ENCODE peak calls at places on chromosome 14, in eight cellular contexts. Q is heart right ventricle, K is ovary, I is cardiac muscle cell, R is endothelial cell of umbilical vein, N is omental fat pad, S is AG10803, A is GM23338. V is an unnamed sample.

GRCh38 chr14:68686212-68686478 is 106.7 kb downstream of the ZFP36L1 start:
- DNase-seq in Q (no peak), K (no peak), I (no peak), R (no peak), N (no peak), S (no peak), A (no peak), V (no peak)

GRCh38 chr14:93047661-93048060 is 68.1 kb downstream of the ITPK1 start:
- DNase-seq in Q (no peak), K (no peak), I (no peak), R (peak), N (no peak), S (peak), A (no peak), V (no peak)

GRCh38 chr14:54567224-54567633 is 301 bp downstream of the SAMD4A start:
- DNase-seq in Q (no peak), K (peak), I (peak), R (no peak), N (no peak), S (no peak), A (peak), V (no peak)

GRCh38 chr14:47549886-47550285 is 125.5 kb downstream of the MDGA2 start:
- DNase-seq in Q (no peak), K (no peak), I (peak), R (no peak), N (no peak), S (no peak), A (peak), V (no peak)

GRCh38 chr14:32307881-32308582 is 21.1 kb upstream of the AKAP6 start:
- DNase-seq in Q (no peak), K (no peak), I (no peak), R (peak), N (no peak), S (no peak), A (no peak), V (no peak)

GRCh38 chr14:26966942-26967341 is 369.1 kb upstream of the NOVA1 start:
- DNase-seq in Q (no peak), K (no peak), I (peak), R (no peak), N (no peak), S (no peak), A (peak), V (no peak)

GRCh38 chr14:91249841-91250616 is 5.5 kb upstream of the GPR68 start:
- DNase-seq in Q (no peak), K (no peak), I (no peak), R (no peak), N (no peak), S (peak), A (no peak), V (peak)

GRCh38 chr14:64630778-64631177 is 73.4 kb upstream of the PLEKHG3 start:
- DNase-seq in Q (no peak), K (no peak), I (no peak), R (no peak), N (no peak), S (no peak), A (no peak), V (no peak)

GRCh38 chr14:91127411-91127810 is 13.5 kb downstream of the DGLUCY start:
- DNase-seq in Q (peak), K (no peak), I (no peak), R (no peak), N (no peak), S (no peak), A (no peak), V (no peak)

GRCh38 chr14:70166530-70167203 is 22.1 kb downstream of the SLC8A3 start:
- DNase-seq in Q (no peak), K (no peak), I (no peak), R (no peak), N (no peak), S (no peak), A (no peak), V (no peak)

GRCh38 chr14:96088131-96088880 is 49.1 kb downstream of the C14orf132 start:
- DNase-seq in Q (no peak), K (peak), I (no peak), R (no peak), N (no peak), S (no peak), A (no peak), V (no peak)

GRCh38 chr14:52067873-52068740 is 752 bp downstream of the NID2 start:
- DNase-seq in Q (peak), K (peak), I (peak), R (peak), N (no peak), S (no peak), A (peak), V (no peak)

GRCh38 chr14:44846232-44846824 is 115.4 kb downstream of the KLHL28 start:
- DNase-seq in Q (no peak), K (no peak), I (peak), R (peak), N (no peak), S (peak), A (peak), V (peak)

GRCh38 chr14:39431416-39432178 is 636 bp downstream of the FBXO33 start:
- DNase-seq in Q (peak), K (peak), I (peak), R (peak), N (no peak), S (peak), A (peak), V (peak)

GRCh38 chr14:51534623-51535022 is 117.1 kb upstream of the FRMD6 start:
- DNase-seq in Q (no peak), K (peak), I (no peak), R (peak), N (no peak), S (no peak), A (no peak), V (peak)

GRCh38 chr14:22915886-22916521 is 2.9 kb downstream of the RBM23 start:
- DNase-seq in Q (no peak), K (no peak), I (peak), R (no peak), N (no peak), S (peak), A (no peak), V (no peak)

GRCh38 chr14:48250575-48250974 is 575.2 kb upstream of the MDGA2 start:
- DNase-seq in Q (no peak), K (no peak), I (no peak), R (no peak), N (no peak), S (no peak), A (no peak), V (no peak)

GRCh38 chr14:24233538-24233866 is 773 bp downstream of the GMPR2 start:
- DNase-seq in Q (no peak), K (no peak), I (no peak), R (no peak), N (no peak), S (no peak), A (no peak), V (no peak)

GRCh38 chr14:75340921-75341320 is 62.3 kb downstream of the FOS start:
- DNase-seq in Q (peak), K (peak), I (peak), R (peak), N (peak), S (no peak), A (no peak), V (no peak)

GRCh38 chr14:68970736-68971135 is 8.4 kb downstream of the ACTN1 start:
- DNase-seq in Q (no peak), K (no peak), I (no peak), R (no peak), N (no peak), S (no peak), A (no peak), V (no peak)

GRCh38 chr14:74655597-74656389 is 43.8 kb upstream of the LTBP2 start:
- DNase-seq in Q (no peak), K (no peak), I (peak), R (no peak), N (no peak), S (peak), A (no peak), V (peak)

GRCh38 chr14:91681893-91682563 is 49.9 kb downstream of the CATSPERB start:
- DNase-seq in Q (no peak), K (no peak), I (no peak), R (no peak), N (no peak), S (no peak), A (no peak), V (no peak)

GRCh38 chr14:61543946-61544345 is 151.4 kb upstream of the HIF1A start:
- DNase-seq in Q (no peak), K (no peak), I (no peak), R (no peak), N (no peak), S (no peak), A (no peak), V (no peak)

GRCh38 chr14:74085047-74085637 is 386 bp downstream of the LIN52 start:
- DNase-seq in Q (no peak), K (no peak), I (peak), R (no peak), N (no peak), S (peak), A (peak), V (peak)

GRCh38 chr14:26596722-26597030 is 1.2 kb downstream of the NOVA1 start:
- DNase-seq in Q (no peak), K (no peak), I (peak), R (peak), N (no peak), S (no peak), A (no peak), V (no peak)

GRCh38 chr14:91416744-91417133 is 881 bp downstream of the CCDC88C start:
- DNase-seq in Q (no peak), K (no peak), I (no peak), R (peak), N (no peak), S (no peak), A (peak), V (no peak)

GRCh38 chr14:106665814-106666213 is 1139.4 kb downstream of the TMEM121 start:
- DNase-seq in Q (no peak), K (no peak), I (no peak), R (no peak), N (no peak), S (no peak), A (no peak), V (no peak)

GRCh38 chr14:101731187-101732080 is 30.1 kb upstream of the PPP2R5C start:
- DNase-seq in Q (no peak), K (no peak), I (peak), R (peak), N (peak), S (peak), A (peak), V (peak)

GRCh38 chr14:32603992-32604391 is 274.9 kb downstream of the AKAP6 start:
- DNase-seq in Q (no peak), K (no peak), I (no peak), R (no peak), N (no peak), S (no peak), A (no peak), V (no peak)

GRCh38 chr14:54455363-54455762 is 14.2 kb upstream of the CNIH1 start:
- DNase-seq in Q (no peak), K (no peak), I (no peak), R (no peak), N (no peak), S (no peak), A (no peak), V (no peak)

DNA sequence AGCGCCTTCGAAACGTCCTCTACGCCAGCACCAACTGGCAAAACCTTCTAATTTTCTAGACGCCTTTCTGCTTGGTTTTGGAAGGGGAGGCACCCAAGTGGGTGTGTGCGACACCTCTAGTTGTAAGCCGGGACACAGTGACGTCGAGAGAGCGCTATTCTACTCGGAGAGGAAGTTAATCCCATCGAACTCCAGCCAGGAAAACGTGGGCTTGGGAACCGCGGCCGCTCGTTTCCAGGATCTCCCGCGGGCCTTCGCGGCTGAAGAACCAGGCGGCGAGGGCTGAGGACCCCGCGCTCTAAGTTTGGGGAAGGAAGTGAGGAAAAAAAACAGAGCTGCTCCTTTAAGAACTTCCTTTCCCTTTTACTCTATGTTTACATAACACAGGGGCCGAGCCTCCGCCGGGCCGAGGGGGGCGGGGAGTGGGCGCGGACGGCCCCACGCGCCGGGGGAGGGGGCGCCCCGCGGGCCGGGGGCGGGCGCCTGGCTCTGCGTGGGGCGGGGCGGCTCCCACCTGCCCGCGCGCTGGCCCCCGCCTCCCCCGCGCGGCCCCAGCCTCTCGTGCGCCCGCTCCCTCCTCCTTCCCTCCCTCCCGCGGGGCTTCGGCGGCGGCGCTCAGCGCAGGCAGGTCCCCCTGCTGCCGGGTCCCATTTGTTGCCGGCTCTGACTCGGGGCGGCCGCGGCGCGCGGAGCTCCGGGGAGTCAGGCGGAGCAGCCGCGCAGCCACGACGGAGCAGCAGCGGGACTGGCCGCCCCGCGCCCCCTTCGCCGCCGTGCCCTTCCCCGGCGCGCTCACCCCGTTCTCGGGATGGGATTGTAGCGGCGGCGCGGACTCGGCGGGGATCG is at the start of gene PELI2:
- DNase-seq in Q (peak), K (peak), I (peak), R (peak), N (peak), S (peak), A (peak), V (peak)
- TF ChIP-seq CTCF in Q (peak), K (no peak), I (peak), R (peak), N (no peak), S (no peak), A (no peak), V (peak)

GRCh38 chr14:103334644-103335603 is 887 bp downstream of the EIF5 start:
- DNase-seq in Q (peak), K (peak), I (peak), R (peak), N (peak), S (peak), A (no peak), V (peak)

GRCh38 chr14:103332143-103332919 is 1.7 kb upstream of the EIF5 start:
- DNase-seq in Q (no peak), K (no peak), I (no peak), R (no peak), N (no peak), S (no peak), A (no peak), V (no peak)

GRCh38 chr14:103333754-103334643 is at the start of gene EIF5:
- DNase-seq in Q (peak), K (peak), I (peak), R (peak), N (peak), S (peak), A (peak), V (peak)

GRCh38 chr14:103329421-103330347 is 4.4 kb upstream of the EIF5 start:
- DNase-seq in Q (no peak), K (no peak), I (peak), R (no peak), N (peak), S (peak), A (no peak), V (no peak)

GRCh38 chr14:103330536-103330935 is 3.5 kb upstream of the EIF5 start:
- DNase-seq in Q (no peak), K (no peak), I (no peak), R (no peak), N (no peak), S (no peak), A (no peak), V (no peak)
- TF ChIP-seq CTCF in Q (no peak), K (no peak), I (no peak), R (no peak), N (no peak), S (no peak), A (no peak), V (no peak)

DNA sequence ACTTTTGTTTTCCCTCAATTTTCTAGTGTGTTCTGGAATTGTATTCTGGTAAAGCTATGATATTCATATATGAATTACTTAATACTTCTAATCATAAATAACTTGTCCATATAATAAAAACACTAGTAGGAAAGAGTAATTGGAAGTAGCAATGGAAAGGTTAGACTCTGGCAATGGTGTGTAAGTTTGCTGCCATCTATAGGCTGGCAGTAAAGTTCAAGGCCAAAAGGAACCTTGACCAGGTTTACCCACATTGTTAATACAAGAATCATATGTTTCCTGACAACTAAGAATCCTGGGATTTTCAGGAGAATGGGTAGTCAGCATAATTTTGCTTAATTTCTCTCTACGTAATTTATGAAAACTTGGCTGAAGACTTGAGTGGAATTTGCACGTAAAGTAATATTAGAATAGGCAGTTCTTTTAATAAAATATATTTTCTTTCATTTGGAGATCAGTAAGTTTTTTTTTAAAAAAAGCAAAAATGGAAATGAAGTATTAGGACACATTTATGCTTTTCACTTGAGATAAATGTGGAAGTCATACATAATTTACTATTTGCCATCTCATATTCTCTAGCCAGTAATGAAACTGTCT is 926.7 kb downstream of the GALC start:
- DNase-seq in Q (no peak), K (no peak), I (peak), R (no peak), N (no peak), S (peak), A (peak), V (no peak)
- TF ChIP-seq CTCF in Q (peak), K (no peak), I (peak), R (no peak), N (no peak), S (peak), A (peak), V (peak)

GRCh38 chr14:59130472-59130871 is 58.0 kb upstream of the DAAM1 start:
- DNase-seq in Q (peak), K (no peak), I (peak), R (no peak), N (no peak), S (no peak), A (peak), V (no peak)

GRCh38 chr14:59133709-59134108 is 54.8 kb upstream of the DAAM1 start:
- DNase-seq in Q (no peak), K (no peak), I (peak), R (no peak), N (no peak), S (no peak), A (no peak), V (no peak)

GRCh38 chr14:59131926-59132763 is 56.3 kb upstream of the DAAM1 start:
- DNase-seq in Q (no peak), K (no peak), I (peak), R (no peak), N (no peak), S (no peak), A (no peak), V (no peak)

GRCh38 chr14:59134307-59134706 is 54.2 kb upstream of the DAAM1 start:
- DNase-seq in Q (no peak), K (no peak), I (no peak), R (no peak), N (no peak), S (no peak), A (no peak), V (no peak)

GRCh38 chr14:59133202-59133601 is 55.3 kb upstream of the DAAM1 start:
- DNase-seq in Q (no peak), K (no peak), I (peak), R (peak), N (no peak), S (no peak), A (peak), V (no peak)
- TF ChIP-seq CTCF in Q (no peak), K (no peak), I (peak), R (peak), N (no peak), S (peak), A (peak), V (peak)